ENCODE peak calls at places on chromosome 16, in five cellular contexts. R is uterus, S is epithelial cell of esophagus, Y is psoas muscle, M is RWPE1. N is an unnamed sample.

GRCh38 chr16:51524555-51525373 is 373.7 kb upstream of the SALL1 start:
- DNase-seq in R (no peak), S (peak; percentile 51), Y (no peak), M (peak; percentile 16), N (no peak)

GRCh38 chr16:86882586-86883280 is 304.4 kb downstream of the FOXL1 start:
- DNase-seq in R (no peak), S (peak; percentile 70), Y (no peak), M (peak; percentile 40), N (no peak)

GRCh38 chr16:15031596-15031995 is 24.3 kb downstream of the NTAN1 start:
- DNase-seq in R (no peak), S (no peak), Y (no peak), M (no peak), N (no peak)

GRCh38 chr16:3486506-3487215 is 8.6 kb downstream of the C16orf90 start:
- DNase-seq in R (no peak), S (no peak), Y (no peak), M (no peak), N (no peak)

GRCh38 chr16:68732068-68732680 is 4.9 kb upstream of the CDH1 start:
- DNase-seq in R (no peak), S (peak; percentile 89), Y (no peak), M (peak; percentile 68), N (no peak)

GRCh38 chr16:2992383-2993081 is 12.3 kb upstream of the PKMYT1 start:
- DNase-seq in R (no peak), S (peak; percentile 77), Y (no peak), M (peak; percentile 89), N (no peak)

GRCh38 chr16:88539261-88539651 is 30.9 kb upstream of the ZC3H18 start:
- DNase-seq in R (no peak), S (no peak), Y (no peak), M (no peak), N (no peak)

GRCh38 chr16:30786115-30786935 is 680 bp downstream of the ZNF629 start:
- DNase-seq in R (no peak), S (peak; percentile 55), Y (peak; percentile 41), M (peak; percentile 66), N (peak; percentile 61)

GRCh38 chr16:24668481-24669001 is 60.9 kb upstream of the TNRC6A start:
- DNase-seq in R (peak; percentile 81), S (peak; percentile 37), Y (peak; percentile 23), M (no peak), N (no peak)

GRCh38 chr16:71855937-71856662 is 10.3 kb downstream of the ATXN1L start:
- DNase-seq in R (no peak), S (no peak), Y (no peak), M (no peak), N (no peak)

GRCh38 chr16:30997887-30998711 is 12.3 kb downstream of the STX1B start:
- DNase-seq in R (peak; percentile 67), S (peak; percentile 90), Y (no peak), M (peak; percentile 92), N (no peak)

GRCh38 chr16:1040346-1040745 is 32.2 kb upstream of the SSTR5 start:
- DNase-seq in R (no peak), S (no peak), Y (no peak), M (no peak), N (no peak)

GRCh38 chr16:83402160-83402794 is 405.5 kb upstream of the HSBP1 start:
- DNase-seq in R (no peak), S (peak; percentile 49), Y (no peak), M (no peak), N (no peak)

GRCh38 chr16:78906135-78906534 is 694.4 kb downstream of the MAF start:
- DNase-seq in R (no peak), S (no peak), Y (no peak), M (no peak), N (no peak)

DNA sequence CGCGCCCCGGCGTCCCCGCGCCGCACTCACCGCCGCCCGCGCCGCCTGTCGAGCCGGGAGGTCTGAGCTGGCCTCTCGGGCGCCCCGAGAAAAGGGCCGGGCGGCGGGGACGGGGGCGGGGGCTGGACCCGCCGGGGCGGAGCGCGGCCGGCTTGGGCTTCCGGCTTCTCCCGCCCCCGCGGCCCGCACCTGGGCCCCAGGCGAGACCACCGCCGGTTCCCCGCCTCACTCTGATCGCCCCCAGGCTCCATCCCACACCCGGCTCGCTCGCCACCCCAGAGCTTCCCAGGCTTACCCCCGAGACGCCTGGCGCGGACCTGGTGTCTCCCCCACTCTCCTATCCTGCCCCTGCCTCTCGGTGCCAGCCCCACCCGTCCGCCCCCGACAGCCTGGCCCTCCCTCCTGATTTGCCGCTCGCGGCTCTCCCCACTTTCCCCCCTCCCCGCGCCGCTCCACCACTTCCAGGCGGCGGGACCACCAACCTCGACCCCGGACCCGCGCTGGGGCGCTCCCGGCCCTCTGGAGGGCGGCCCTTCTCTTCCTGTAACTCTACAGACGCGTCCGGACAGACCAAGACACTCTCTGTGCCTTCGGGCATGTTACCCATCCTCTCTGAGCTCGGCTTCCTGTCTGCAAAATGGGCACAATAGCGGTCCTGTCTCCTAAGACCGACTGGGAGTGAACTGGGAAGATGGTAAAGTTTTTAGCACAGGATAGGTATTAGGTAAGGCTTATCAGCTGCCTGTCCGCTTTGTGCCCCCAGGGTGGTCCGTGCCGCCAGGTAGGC is at the start of gene LITAF:
- DNase-seq in R (peak; percentile 70), S (peak; percentile 67), Y (peak; percentile 68), M (peak; percentile 84), N (peak; percentile 96)
- TF ChIP-seq CTCF in R (peak; percentile 7), S (no peak), Y (no peak), M (no peak), N (no peak)

GRCh38 chr16:49515861-49516260 is 142.3 kb downstream of the C16orf78 start:
- DNase-seq in R (no peak), S (no peak), Y (no peak), M (no peak), N (no peak)

GRCh38 chr16:49514391-49514980 is 140.9 kb downstream of the C16orf78 start:
- DNase-seq in R (no peak), S (no peak), Y (no peak), M (no peak), N (no peak)

GRCh38 chr16:49515016-49515415 is 141.4 kb downstream of the C16orf78 start:
- DNase-seq in R (no peak), S (no peak), Y (no peak), M (no peak), N (no peak)

GRCh38 chr16:49510676-49511305 is 137.2 kb downstream of the C16orf78 start:
- DNase-seq in R (no peak), S (no peak), Y (peak; percentile 70), M (no peak), N (no peak)

DNA sequence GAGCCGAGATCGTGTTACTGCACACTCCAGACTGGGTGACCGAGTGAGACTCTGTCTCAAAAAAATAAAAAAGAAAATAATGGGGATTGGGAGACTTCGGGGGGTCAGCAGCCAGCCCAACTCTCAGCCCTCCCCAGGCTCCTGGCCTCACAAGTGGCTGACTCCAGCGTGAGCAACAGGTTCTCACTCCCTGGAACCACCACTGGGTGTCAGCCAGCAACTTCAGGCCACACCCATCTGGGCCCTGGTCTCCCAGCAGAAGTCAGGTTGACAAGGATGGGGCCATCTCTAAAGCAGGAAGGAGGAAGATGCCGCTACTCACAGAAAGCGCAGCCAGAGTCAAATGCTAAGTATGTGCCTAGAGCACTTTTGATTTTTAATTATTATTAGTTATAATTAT is 139.4 kb downstream of the C16orf78 start:
- DNase-seq in R (no peak), S (no peak), Y (no peak), M (no peak), N (no peak)
- TF ChIP-seq CTCF in R (no peak), S (no peak), Y (peak; percentile 13), M (no peak), N (no peak)

GRCh38 chr16:9969580-9969979 is 212.6 kb downstream of the GRIN2A start:
- DNase-seq in R (no peak), S (no peak), Y (no peak), M (no peak), N (no peak)
- TF ChIP-seq CTCF in R (no peak), S (no peak), Y (no peak), M (no peak), N (no peak)

GRCh38 chr16:57938936-57939871 is 31.7 kb downstream of the CNGB1 start:
- DNase-seq in R (peak; percentile 52), S (peak; percentile 89), Y (peak; percentile 60), M (peak; percentile 82), N (no peak)
- TF ChIP-seq CTCF in R (no peak), S (no peak), Y (no peak), M (no peak), N (no peak)

GRCh38 chr16:79997257-79997656 is 396.7 kb upstream of the MAF start:
- DNase-seq in R (no peak), S (peak; percentile 47), Y (no peak), M (no peak), N (no peak)
- TF ChIP-seq CTCF in R (no peak), S (peak; percentile 45), Y (peak; percentile 21), M (no peak), N (no peak)

N was measured in GM20000.